ENCODE peak calls at places on chromosomes 5 and 9, in six cellular contexts. W is substantia nigra, S is tibial nerve, I is NCI-H1417, J is endothelial cell, F is fibroblast of mammary gland. E is an unnamed sample.

GRCh38 chr5:170627271-170627670 is 123.5 kb downstream of the KCNIP1 start:
- DNase-seq in I (no peak), W (no peak), S (no peak), J (no peak), F (no peak), E (no peak)

GRCh38 chr5:154202379-154203260 is 12.1 kb downstream of the GALNT10 start:
- DNase-seq in I (peak; percentile 3), F (no peak), S (no peak), J (no peak), W (no peak), E (no peak)

GRCh38 chr9:110443878-110444245 is 106.2 kb upstream of the TXNDC8 start:
- DNase-seq in S (no peak), I (no peak), J (no peak), F (peak; percentile 90), W (no peak), E (no peak)

GRCh38 chr9:86093788-86094555 is 5.4 kb downstream of the GOLM1 start:
- DNase-seq in I (peak; percentile 76), J (no peak), W (no peak), F (no peak), S (no peak), E (no peak)

GRCh38 chr5:132011561-132012384 is at the start of gene ACSL6:
- DNase-seq in J (peak; percentile 39), S (no peak), I (peak; percentile 47), W (no peak), F (no peak), E (peak; percentile 34)

GRCh38 chr5:132962429-132962928 is 955 bp downstream of the AFF4 start:
- DNase-seq in I (peak; percentile 74), S (peak; percentile 30), W (no peak), J (peak; percentile 34), F (peak; percentile 83), E (peak; percentile 30)

GRCh38 chr9:81574399-81574798 is 114.9 kb downstream of the TLE1 start:
- DNase-seq in W (no peak), S (no peak), J (no peak), I (no peak), F (peak; percentile 40), E (no peak)

GRCh38 chr9:92642599-92642998 is 27.3 kb downstream of the IPPK start:
- DNase-seq in I (no peak), J (no peak), S (no peak), F (no peak), W (no peak), E (no peak)

GRCh38 chr5:179289756-179290385 is 55.4 kb downstream of the ADAMTS2 start:
- DNase-seq in F (no peak), W (no peak), S (no peak), J (no peak), I (no peak), E (no peak)

GRCh38 chr5:81763294-81763928 is 12.5 kb upstream of the SSBP2 start:
- DNase-seq in S (no peak), F (no peak), J (no peak), I (no peak), W (no peak), E (no peak)

GRCh38 chr5:13664377-13664776 is 280.1 kb downstream of the DNAH5 start:
- DNase-seq in I (no peak), W (no peak), F (peak; percentile 92), S (no peak), J (no peak), E (no peak)

GRCh38 chr5:1792842-1793266 is 6.8 kb downstream of the MRPL36 start:
- DNase-seq in J (no peak), W (no peak), F (peak; percentile 90), I (no peak), S (no peak), E (no peak)

GRCh38 chr9:96236854-96237545 is 65.0 kb downstream of the HSD17B3 start:
- DNase-seq in F (no peak), J (no peak), I (no peak), W (no peak), S (no peak), E (no peak)

GRCh38 chr5:74631088-74631960 is 9.2 kb downstream of the ENC1 start:
- DNase-seq in S (no peak), W (no peak), J (no peak), I (no peak), F (peak; percentile 44), E (no peak)

GRCh38 chr9:16794871-16795639 is 75.4 kb downstream of the BNC2 start:
- DNase-seq in I (no peak), J (no peak), F (peak; percentile 92), S (peak; percentile 54), W (no peak), E (no peak)

GRCh38 chr5:65924366-65925093 is 1.8 kb upstream of the ERBIN start:
- DNase-seq in F (no peak), W (no peak), I (peak; percentile 83), J (no peak), S (no peak), E (peak; percentile 74)

GRCh38 chr5:53814819-53815218 is 254.4 kb downstream of the NDUFS4 start:
- DNase-seq in W (no peak), I (no peak), J (no peak), S (no peak), F (no peak), E (no peak)

GRCh38 chr5:133108481-133108921 is 56.7 kb downstream of the HSPA4 start:
- DNase-seq in F (no peak), I (no peak), W (no peak), S (no peak), J (no peak), E (no peak)

GRCh38 chr5:83662558-83662957 is 58.1 kb downstream of the HAPLN1 start:
- DNase-seq in F (no peak), I (peak; percentile 19), S (no peak), W (no peak), J (no peak), E (no peak)

GRCh38 chr5:125798311-125798710 is 624.9 kb upstream of the GRAMD2B start:
- DNase-seq in F (peak; percentile 50), J (peak; percentile 5), S (no peak), W (no peak), I (no peak), E (no peak)

GRCh38 chr9:34072868-34073590 is 24.3 kb upstream of the UBAP2 start:
- DNase-seq in W (no peak), S (no peak), J (no peak), F (peak; percentile 87), I (peak; percentile 3), E (no peak)